ENCODE peak calls at places on chromosome 1, in five cellular contexts. E, W, F, K and B are unnamed samples.

GRCh38 chr1:26814893-26815292 is 11.6 kb upstream of the ZDHHC18 start:
- ATAC-seq in E (no peak), W (no peak), F (no peak), K (no peak), B (no peak)

GRCh38 chr1:201790261-201790660 is 38.7 kb upstream of the IPO9 start:
- ATAC-seq in E (peak), W (no peak), F (no peak), K (no peak), B (peak)

GRCh38 chr1:179826626-179827280 is 50.9 kb downstream of the TOR1AIP2 start:
- ATAC-seq in E (no peak), W (no peak), F (no peak), K (peak), B (no peak)

GRCh38 chr1:226783202-226783601 is 44.1 kb upstream of the ITPKB start:
- ATAC-seq in E (no peak), W (no peak), F (no peak), K (no peak), B (no peak)

GRCh38 chr1:171420810-171421209 is 64.5 kb upstream of the PRRC2C start:
- ATAC-seq in E (no peak), W (no peak), F (no peak), K (peak), B (no peak)

GRCh38 chr1:101013776-101014175 is 11.8 kb downstream of the DPH5 start:
- ATAC-seq in E (no peak), W (no peak), F (no peak), K (no peak), B (no peak)

GRCh38 chr1:173113015-173113741 is 62.4 kb upstream of the TNFSF18 start:
- ATAC-seq in E (no peak), W (no peak), F (no peak), K (no peak), B (no peak)

GRCh38 chr1:32249831-32250525 is 1.1 kb upstream of the LCK start:
- ATAC-seq in E (peak), W (peak), F (peak), K (peak), B (peak)

GRCh38 chr1:9875636-9876000 is 34.5 kb downstream of the CTNNBIP1 start:
- ATAC-seq in E (no peak), W (no peak), F (no peak), K (no peak), B (peak)

GRCh38 chr1:16145988-16146887 is 9.6 kb downstream of the EPHA2 start:
- ATAC-seq in E (peak), W (peak), F (peak), K (peak), B (peak)
- TF ChIP-seq EP300 in E (no peak), W (peak), F (peak), K (no peak), B (no peak)

GRCh38 chr1:235426143-235426542 is 58.9 kb downstream of the TBCE start:
- ATAC-seq in E (no peak), W (no peak), F (no peak), K (no peak), B (no peak)
- TF ChIP-seq POLR2AphosphoS5 in E (no peak), W (no peak), F (no peak), K (no peak), B (no peak)

DNA sequence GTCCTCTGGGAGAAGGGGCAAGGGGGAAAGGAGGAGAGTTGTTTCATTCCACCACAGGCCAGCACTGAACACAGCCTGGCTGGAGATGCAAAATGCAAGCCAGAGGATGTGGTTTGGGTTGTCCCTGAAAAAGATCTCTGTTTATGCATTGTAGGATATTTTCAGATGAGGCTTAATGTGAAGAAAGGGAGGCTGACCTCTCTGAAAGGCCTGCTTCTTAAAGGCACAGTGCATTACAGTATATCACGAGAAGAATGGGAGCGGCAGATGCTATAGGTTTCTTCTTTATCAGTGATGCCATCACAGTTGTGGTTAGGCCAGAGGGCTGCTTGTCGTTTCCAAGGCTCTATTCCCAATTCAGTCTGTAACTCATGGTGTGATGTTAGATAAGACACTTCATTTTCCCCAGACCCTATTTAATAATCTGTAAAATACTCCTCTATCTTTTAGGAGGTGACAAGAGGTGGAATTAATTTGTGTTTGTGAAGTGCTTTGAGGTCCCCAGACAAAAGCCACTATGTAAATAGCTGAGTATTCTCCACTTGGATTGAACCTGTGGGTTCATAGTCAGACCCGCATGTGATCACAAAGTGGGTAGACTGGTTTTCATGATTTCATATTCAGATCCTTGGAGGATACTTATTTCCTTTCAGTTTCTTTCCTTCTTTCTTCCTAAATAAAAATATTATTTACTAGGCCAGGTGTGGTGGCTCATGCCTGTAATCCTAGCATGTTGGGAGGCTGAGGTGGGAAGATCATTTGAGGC is 76.5 kb upstream of the WDR26 start:
- ATAC-seq in E (no peak), W (no peak), F (peak), K (no peak), B (no peak)
- TF ChIP-seq CTCF in E (no peak), W (no peak), F (no peak), K (no peak), B (no peak)

GRCh38 chr1:39182804-39183203 is 21.7 kb upstream of the MACF1 start:
- ATAC-seq in E (no peak), W (no peak), F (no peak), K (no peak), B (no peak)

GRCh38 chr1:39174400-39175081 is 30.0 kb upstream of the MACF1 start:
- ATAC-seq in E (no peak), W (no peak), F (peak), K (no peak), B (no peak)

GRCh38 chr1:39177641-39178040 is 26.9 kb upstream of the MACF1 start:
- ATAC-seq in E (no peak), W (no peak), F (no peak), K (no peak), B (no peak)

GRCh38 chr1:39181311-39181710 is 23.2 kb upstream of the MACF1 start:
- ATAC-seq in E (no peak), W (no peak), F (no peak), K (no peak), B (no peak)

DNA sequence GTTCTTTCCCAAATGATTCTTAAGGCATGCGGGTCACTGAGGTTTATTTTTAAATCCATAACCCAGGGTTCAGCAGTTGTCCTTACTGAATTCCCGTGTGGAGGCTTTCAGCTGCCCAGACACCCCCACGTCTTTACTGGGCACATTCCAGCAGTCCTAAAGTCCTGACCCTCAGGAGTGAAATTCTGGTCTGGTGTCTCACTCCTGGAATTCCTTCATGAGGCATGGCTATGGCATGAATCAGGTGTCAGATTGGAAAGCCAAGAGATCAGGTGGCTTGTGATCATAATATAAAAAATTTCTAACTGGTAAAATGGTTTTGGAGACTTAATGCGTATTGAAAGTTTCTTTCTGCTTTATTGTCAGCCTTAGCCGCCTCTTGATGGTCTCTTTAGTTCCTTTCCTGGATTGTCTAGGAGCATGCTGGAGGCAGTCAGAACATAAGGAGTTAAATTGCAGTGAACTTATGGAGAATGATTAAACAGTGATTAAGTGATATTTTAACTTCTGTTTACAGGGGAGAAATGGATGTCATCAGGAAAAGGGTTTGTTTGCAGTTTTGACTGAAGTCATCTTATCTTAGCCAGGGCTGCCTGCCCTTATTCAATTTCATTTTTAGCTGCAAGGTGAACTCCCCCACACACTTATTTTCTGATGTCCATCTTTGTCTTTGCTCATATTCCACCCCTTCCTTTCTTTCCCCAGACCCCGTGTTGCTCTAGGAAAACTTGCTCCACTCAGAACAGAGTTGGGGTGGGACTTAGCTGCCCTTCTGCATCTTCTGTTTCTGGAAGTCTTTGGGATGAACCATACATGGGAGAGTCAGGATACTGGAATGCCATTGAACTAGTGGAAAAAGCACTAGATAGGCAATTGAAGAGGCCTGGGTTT is 25.7 kb upstream of the MACF1 start:
- ATAC-seq in E (no peak), W (peak), F (peak), K (no peak), B (peak)
- TF ChIP-seq EP300 in E (no peak), W (no peak), F (peak), K (no peak), B (no peak)